ENCODE peak calls at places on chromosomes 1 and 21, in seven cellular contexts. T, U, H, J, L, N and R are unnamed samples.

GRCh38 chr1:241411056-241411775 is 54.2 kb upstream of the RGS7 start:
- DNase-seq in T (no peak), U (no peak), H (no peak), J (peak; percentile 53), L (no peak), N (no peak), R (no peak)

GRCh38 chr1:235588156-235588555 is 61.4 kb downstream of the GNG4 start:
- DNase-seq in T (no peak), U (no peak), H (no peak), J (no peak), L (no peak), N (no peak), R (no peak)

GRCh38 chr1:234975941-234976871 is 152.4 kb downstream of the TOMM20 start:
- DNase-seq in T (no peak), U (no peak), H (peak; percentile 52), J (no peak), L (peak; percentile 97), N (no peak), R (peak; percentile 63)

GRCh38 chr1:222394224-222394623 is 153.7 kb downstream of the HHIPL2 start:
- DNase-seq in T (no peak), U (no peak), H (no peak), J (no peak), L (no peak), N (no peak), R (no peak)

GRCh38 chr1:85992756-85993155 is 163.8 kb downstream of the COL24A1 start:
- DNase-seq in T (no peak), U (no peak), H (no peak), J (no peak), L (no peak), N (no peak), R (no peak)

GRCh38 chr1:17108360-17108759 is 10.9 kb downstream of the PADI2 start:
- DNase-seq in T (no peak), U (peak; percentile 87), H (no peak), J (no peak), L (no peak), N (no peak), R (no peak)

GRCh38 chr1:3070654-3071506 is 1.9 kb downstream of the PRDM16 start:
- DNase-seq in T (no peak), U (no peak), H (no peak), J (no peak), L (no peak), N (peak; percentile 73), R (no peak)

GRCh38 chr1:179178965-179179364 is 50.5 kb downstream of the ABL2 start:
- DNase-seq in T (no peak), U (no peak), H (no peak), J (no peak), L (no peak), N (no peak), R (no peak)

GRCh38 chr1:5780324-5780716 is 211.9 kb downstream of the NPHP4 start:
- DNase-seq in T (no peak), U (no peak), H (no peak), J (no peak), L (no peak), N (no peak), R (no peak)
- H3K4me3 ChIP-seq in T (no peak overlapping the region), U (no peak overlapping the region), H (no peak overlapping the region), J (no peak overlapping the region), L (no peak overlapping the region), N (no peak overlapping the region), R (no peak overlapping the region)

GRCh38 chr21:46661627-46662366 is 26.3 kb downstream of the PRMT2 start:
- DNase-seq in T (no peak), U (no peak), H (no peak), J (no peak), L (no peak), N (no peak), R (no peak)
- TF ChIP-seq EP300 in T (no peak), U (no peak), H (no peak), J (no peak), L (no peak), N (no peak), R (no peak)

GRCh38 chr1:114153621-114154145 is at the start of gene SYT6:
- DNase-seq in T (no peak), U (no peak), H (no peak), J (no peak), L (no peak), N (peak; percentile 66), R (no peak)
- TF ChIP-seq CTCF in T (no peak), U (no peak), H (no peak), J (no peak), L (no peak), N (peak; percentile 1), R (no peak)

DNA sequence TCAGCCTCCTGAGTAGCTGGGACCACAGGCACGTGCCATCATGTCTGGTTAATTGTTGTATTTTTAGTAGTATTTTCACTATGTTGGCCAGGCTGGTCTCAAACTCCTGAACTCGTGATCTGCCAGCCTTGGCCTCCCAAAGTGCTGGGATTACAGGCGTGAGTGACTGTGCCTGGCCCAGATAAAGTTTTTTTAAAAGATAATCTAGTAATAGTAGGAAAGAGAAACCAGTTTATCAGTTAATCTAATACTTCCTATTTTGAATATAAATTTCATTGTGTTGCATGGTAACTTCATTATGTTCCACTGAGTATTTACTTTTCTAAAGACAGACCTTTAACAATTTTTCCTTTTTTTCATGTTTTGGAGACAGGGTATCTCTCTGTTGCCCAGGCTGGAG is 10.0 kb downstream of the RABGAP1L start:
- DNase-seq in T (no peak), U (no peak), H (no peak), J (no peak), L (no peak), N (no peak), R (no peak)
- H3K4me3 ChIP-seq in T (no peak overlapping the region), U (no peak overlapping the region), H (no peak overlapping the region), J (no peak overlapping the region), L (no peak overlapping the region), N (no peak overlapping the region), R (no peak overlapping the region)

DNA sequence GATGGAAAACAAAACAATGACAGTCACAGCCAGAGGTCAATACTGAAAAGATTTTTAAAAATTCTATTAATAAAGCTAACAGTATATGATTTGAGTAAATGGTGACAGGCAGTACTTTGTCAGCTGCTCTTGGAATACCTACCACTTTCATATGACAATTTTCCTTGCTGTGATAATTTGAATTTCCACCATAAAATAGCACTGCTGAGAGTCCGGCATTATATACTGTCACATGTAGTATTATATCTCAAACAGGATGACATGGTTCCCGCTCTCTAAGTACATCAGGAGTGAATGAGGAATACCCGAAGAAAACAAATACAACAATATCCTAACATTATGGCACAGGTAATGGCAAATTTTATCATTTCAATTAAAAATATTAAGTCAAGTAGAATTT is 146.8 kb upstream of the TMPRSS15 start:
- DNase-seq in T (no peak), U (no peak), H (no peak), J (no peak), L (no peak), N (no peak), R (no peak)
- TF ChIP-seq EP300 in T (no peak), U (no peak), H (no peak), J (no peak), L (no peak), N (no peak), R (no peak)

DNA sequence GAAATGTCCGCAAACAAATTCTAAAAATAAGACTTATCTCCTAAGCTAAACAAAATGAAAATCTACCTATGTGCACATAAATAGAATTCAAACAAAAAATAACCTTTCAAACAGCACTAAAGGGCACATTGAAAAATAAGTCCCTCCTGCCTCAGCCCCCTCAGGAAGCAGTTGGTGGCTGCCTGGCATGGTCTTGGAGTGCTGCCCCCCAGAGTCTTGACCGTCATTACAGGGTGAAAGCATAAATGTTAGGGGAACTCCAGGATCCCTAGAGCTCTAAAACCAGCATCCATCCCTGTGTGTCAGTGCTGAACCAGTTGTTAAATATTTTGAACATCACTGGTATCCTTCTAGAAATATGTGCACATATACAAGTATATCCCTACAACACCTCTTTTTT is 6.5 kb upstream of the NPL start:
- DNase-seq in T (no peak), U (no peak), H (no peak), J (no peak), L (no peak), N (no peak), R (no peak)
- TF ChIP-seq CTCF in T (no peak), U (no peak), H (no peak), J (no peak), L (no peak), N (peak; percentile 56), R (no peak)

GRCh38 chr21:44876849-44877575 is 3.5 kb upstream of the PTTG1IP start:
- DNase-seq in T (no peak), U (no peak), H (no peak), J (no peak), L (no peak), N (no peak), R (no peak)
- H3K4me3 ChIP-seq in T (no peak overlapping the region), U (no peak overlapping the region), H (no peak overlapping the region), J (no peak overlapping the region), L (no peak overlapping the region), N (no peak overlapping the region), R (no peak overlapping the region)